ENCODE peak calls at places on chromosomes 12 and 14, in eight cellular contexts. G, I, J, S, O, H, V and Z are unnamed samples.

GRCh38 chr14:26403760-26404159 is 194.1 kb downstream of the NOVA1 start:
- DNase-seq in G (no peak), I (no peak), H (no peak), J (no peak), O (no peak), V (no peak), S (no peak), Z (no peak)

GRCh38 chr14:38824691-38825090 is 278.3 kb downstream of the SEC23A start:
- DNase-seq in O (no peak), G (no peak), S (no peak), I (no peak), V (peak; percentile 48), H (no peak), J (no peak), Z (no peak)

GRCh38 chr12:67533159-67533558 is 115.4 kb upstream of the DYRK2 start:
- DNase-seq in G (no peak), H (no peak), O (peak; percentile 12), V (no peak), S (no peak), J (no peak), I (no peak), Z (no peak)

GRCh38 chr12:114676142-114676741 is 7.7 kb downstream of the TBX3 start:
- DNase-seq in H (no peak), V (no peak), G (peak; percentile 45), O (no peak), S (no peak), J (no peak), I (no peak), Z (no peak)

GRCh38 chr14:77707355-77707723 is 484 bp downstream of the ALKBH1 start:
- DNase-seq in H (no peak), O (peak; percentile 59), V (peak; percentile 54), I (no peak), J (no peak), S (peak; percentile 19), G (peak; percentile 48), Z (peak; percentile 4)

GRCh38 chr12:93419388-93420034 is 22.2 kb downstream of the UBE2N start:
- DNase-seq in S (peak; percentile 63), I (no peak), O (peak; percentile 49), J (no peak), V (peak; percentile 74), G (peak; percentile 68), H (no peak), Z (no peak)

GRCh38 chr12:123019841-123020138 is 39.3 kb downstream of the ARL6IP4 start:
- DNase-seq in H (no peak), I (no peak), G (no peak), O (no peak), J (no peak), V (no peak), S (no peak), Z (no peak)

GRCh38 chr14:95330591-95331370 is 11.1 kb upstream of the CLMN start:
- DNase-seq in O (no peak), H (no peak), V (no peak), G (no peak), S (no peak), J (no peak), I (no peak), Z (no peak)

GRCh38 chr14:105146976-105147700 is 21.4 kb downstream of the JAG2 start:
- DNase-seq in I (no peak), O (no peak), V (no peak), H (no peak), S (no peak), G (no peak), J (peak; percentile 53), Z (no peak)

GRCh38 chr12:66668311-66668710 is 10.6 kb downstream of the GRIP1 start:
- DNase-seq in S (no peak), H (no peak), I (no peak), O (peak; percentile 48), V (peak; percentile 5), J (no peak), G (no peak), Z (no peak)

GRCh38 chr14:100871234-100872186 is 32.0 kb downstream of the RTL1 start:
- DNase-seq in I (no peak), J (no peak), O (peak; percentile 28), S (no peak), H (no peak), G (no peak), V (peak; percentile 65), Z (no peak)

GRCh38 chr14:68564826-68565760 is 227.8 kb downstream of the ZFP36L1 start:
- DNase-seq in S (no peak), V (peak; percentile 48), H (no peak), I (no peak), J (no peak), G (peak; percentile 56), O (no peak), Z (no peak)

GRCh38 chr12:129701536-129702165 is 202.2 kb downstream of the TMEM132D start:
- DNase-seq in S (no peak), O (no peak), H (no peak), V (peak; percentile 9), J (no peak), I (no peak), G (no peak), Z (no peak)

GRCh38 chr12:15562263-15562662 is 226.9 kb downstream of the EPS8 start:
- DNase-seq in J (no peak), H (no peak), I (no peak), G (no peak), S (no peak), O (no peak), V (no peak), Z (no peak)

GRCh38 chr12:99706736-99707473 is 59.4 kb downstream of the GARIN6 start:
- DNase-seq in H (no peak), V (no peak), S (no peak), O (peak; percentile 63), J (no peak), G (no peak), I (no peak), Z (no peak)

GRCh38 chr14:66008631-66009030 is 477.5 kb upstream of the CCDC196 start:
- DNase-seq in S (no peak), O (no peak), G (no peak), H (no peak), V (no peak), I (no peak), J (no peak), Z (no peak)

GRCh38 chr12:64385468-64385867 is 5.1 kb downstream of the C12orf56 start:
- DNase-seq in I (no peak), S (no peak), V (no peak), J (no peak), O (no peak), G (peak; percentile 79), H (no peak), Z (no peak)

GRCh38 chr14:101055776-101056374 is 152.4 kb upstream of the RTL1 start:
- DNase-seq in I (no peak), H (no peak), S (no peak), O (no peak), J (no peak), V (no peak), G (no peak), Z (no peak)

GRCh38 chr12:75820848-75821578 is 210.6 kb downstream of the PHLDA1 start:
- DNase-seq in O (peak; percentile 84), V (peak; percentile 89), G (peak; percentile 65), J (peak; percentile 81), I (peak; percentile 38), S (no peak), H (no peak), Z (no peak)

GRCh38 chr14:90777358-90777757 is 38.9 kb downstream of the TTC7B start:
- DNase-seq in J (no peak), I (no peak), S (no peak), G (no peak), V (no peak), O (no peak), H (no peak), Z (no peak)

DNA sequence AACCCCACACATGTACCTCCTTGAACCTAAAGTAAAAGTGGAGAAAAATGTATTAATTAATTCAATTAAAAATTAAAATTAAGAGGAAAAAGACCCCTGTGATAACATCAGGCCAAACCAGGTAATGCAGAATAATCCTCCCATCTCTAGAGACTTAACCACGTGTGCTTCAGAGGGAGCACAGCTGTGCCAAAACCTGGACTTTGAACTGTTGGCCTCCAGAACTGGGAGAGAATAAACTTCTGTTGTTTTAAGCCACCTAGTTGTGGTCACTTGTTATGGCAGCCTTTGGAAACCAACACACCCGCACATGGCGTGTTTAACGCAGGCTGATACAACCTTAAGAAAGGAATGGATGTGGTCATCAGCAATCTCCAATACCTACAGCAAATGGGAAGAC is 23.8 kb downstream of the OAS2 start:
- DNase-seq in G (no peak), S (no peak), J (no peak), H (no peak), I (no peak), O (no peak), V (no peak), Z (no peak)
- TF ChIP-seq CTCF in G (no peak), S (no peak), J (no peak), H (no peak), I (no peak), O (no peak), V (no peak), Z (peak; percentile 48)

GRCh38 chr14:53758141-53758540 is 198.5 kb downstream of the BMP4 start:
- DNase-seq in S (no peak), J (no peak), O (no peak), H (no peak), G (no peak), I (no peak), V (no peak), Z (no peak)
- TF ChIP-seq CTCF in S (no peak), J (no peak), O (no peak), H (no peak), G (no peak), I (no peak), V (no peak), Z (no peak)

GRCh38 chr12:105773501-105773900 is 365.3 kb downstream of the NUAK1 start:
- DNase-seq in I (no peak), O (no peak), G (no peak), H (no peak), V (peak; percentile 21), J (no peak), S (no peak), Z (no peak)

GRCh38 chr12:105769486-105769885 is 369.3 kb downstream of the NUAK1 start:
- DNase-seq in H (no peak), J (no peak), I (no peak), V (no peak), S (no peak), O (no peak), G (no peak), Z (no peak)

GRCh38 chr12:105774037-105774436 is 364.7 kb downstream of the NUAK1 start:
- DNase-seq in V (peak; percentile 20), I (no peak), H (no peak), S (no peak), J (no peak), G (no peak), O (no peak), Z (no peak)

DNA sequence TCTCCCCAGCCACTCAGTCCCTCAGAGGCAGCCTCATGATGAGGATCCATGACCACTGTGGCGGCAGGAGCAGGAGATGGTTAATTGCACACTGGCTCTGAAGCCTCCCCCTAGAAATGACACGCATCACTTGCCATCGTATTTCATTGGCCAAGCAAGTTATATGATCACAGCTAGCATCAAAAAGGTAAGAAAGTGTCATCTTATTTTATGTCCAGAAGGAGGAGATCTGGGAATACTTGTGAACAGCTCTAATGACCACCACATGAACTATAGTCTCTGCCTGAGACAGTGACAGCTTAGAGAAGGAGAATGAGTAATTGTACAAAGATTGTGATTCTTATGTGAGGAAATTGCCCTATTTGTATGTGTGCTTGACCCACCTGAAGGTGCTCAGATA is 363.4 kb downstream of the NUAK1 start:
- DNase-seq in H (no peak), O (no peak), S (no peak), J (no peak), I (no peak), V (peak; percentile 62), G (peak; percentile 54), Z (no peak)
- TF ChIP-seq CTCF in H (no peak), O (no peak), S (no peak), J (no peak), I (peak; percentile 6), V (peak; percentile 43), G (peak; percentile 44), Z (no peak)

GRCh38 chr14:73634333-73634833 is 10.4 kb upstream of the DNAL1 start:
- DNase-seq in V (no peak), G (peak; percentile 40), I (no peak), S (peak; percentile 22), H (peak; percentile 36), O (no peak), J (peak; percentile 72), Z (peak; percentile 50)
- TF ChIP-seq CTCF in V (no peak), G (peak; percentile 54), I (no peak), S (no peak), H (peak; percentile 32), O (no peak), J (no peak), Z (no peak)